ENCODE peak calls at places on chromosomes 5 and 9, in five cellular contexts. One of them, this sample, is unnamed.

GRCh38 chr5:104951829-104952228 is 1389.2 kb upstream of the NUDT12 start:
- DNase-seq in cardiac fibroblast: no peak
- DNase-seq in WTC11: no peak
- DNase-seq in left ventricle myocardium inferior: no peak
- DNase-seq in heart left ventricle: no peak
- DNase-seq in this sample: no peak

GRCh38 chr9:90245661-90246060 is 397.0 kb downstream of the DIRAS2 start:
- DNase-seq in cardiac fibroblast: no peak
- DNase-seq in WTC11: no peak
- DNase-seq in left ventricle myocardium inferior: no peak
- DNase-seq in heart left ventricle: no peak
- DNase-seq in this sample: no peak

GRCh38 chr9:18638448-18639249 is 164.7 kb downstream of the ADAMTSL1 start:
- DNase-seq in cardiac fibroblast: peak
- DNase-seq in WTC11: no peak
- DNase-seq in left ventricle myocardium inferior: no peak
- DNase-seq in heart left ventricle: no peak
- DNase-seq in this sample: no peak

GRCh38 chr9:126893079-126893478 is 21.5 kb upstream of the RALGPS1 start:
- DNase-seq in cardiac fibroblast: no peak
- DNase-seq in WTC11: no peak
- DNase-seq in left ventricle myocardium inferior: no peak
- DNase-seq in heart left ventricle: no peak
- DNase-seq in this sample: no peak

GRCh38 chr9:94741856-94742255 is 15.4 kb downstream of the AOPEP start:
- DNase-seq in cardiac fibroblast: no peak
- DNase-seq in WTC11: no peak
- DNase-seq in left ventricle myocardium inferior: no peak
- DNase-seq in heart left ventricle: no peak
- DNase-seq in this sample: no peak

GRCh38 chr5:42985129-42986037 is 54.7 kb downstream of the ANXA2R start:
- DNase-seq in cardiac fibroblast: peak
- DNase-seq in WTC11: no peak
- DNase-seq in left ventricle myocardium inferior: no peak
- DNase-seq in heart left ventricle: no peak
- DNase-seq in this sample: no peak

GRCh38 chr5:131396882-131397281 is 133.0 kb downstream of the CDC42SE2 start:
- DNase-seq in cardiac fibroblast: no peak
- DNase-seq in WTC11: no peak
- DNase-seq in left ventricle myocardium inferior: no peak
- DNase-seq in heart left ventricle: no peak
- DNase-seq in this sample: no peak

GRCh38 chr9:116381350-116381749 is 227.8 kb downstream of the PAPPA start:
- DNase-seq in cardiac fibroblast: peak
- DNase-seq in WTC11: no peak
- DNase-seq in left ventricle myocardium inferior: no peak
- DNase-seq in heart left ventricle: no peak
- DNase-seq in this sample: no peak

GRCh38 chr9:88567870-88568269 is 32.9 kb downstream of the NXNL2 start:
- DNase-seq in cardiac fibroblast: no peak
- DNase-seq in WTC11: no peak
- DNase-seq in left ventricle myocardium inferior: no peak
- DNase-seq in heart left ventricle: no peak
- DNase-seq in this sample: peak

GRCh38 chr9:25003686-25004085 is 458.0 kb upstream of the IZUMO3 start:
- DNase-seq in cardiac fibroblast: no peak
- DNase-seq in WTC11: peak
- DNase-seq in left ventricle myocardium inferior: no peak
- DNase-seq in heart left ventricle: no peak
- DNase-seq in this sample: no peak

GRCh38 chr9:130053504-130054427 is at the start of gene GPR107:
- DNase-seq in cardiac fibroblast: peak
- DNase-seq in WTC11: peak
- DNase-seq in left ventricle myocardium inferior: peak
- DNase-seq in heart left ventricle: peak
- DNase-seq in this sample: peak

GRCh38 chr9:114619205-114619758 is 8.2 kb downstream of the TMEM268 start:
- DNase-seq in cardiac fibroblast: no peak
- DNase-seq in WTC11: no peak
- DNase-seq in left ventricle myocardium inferior: no peak
- DNase-seq in heart left ventricle: no peak
- DNase-seq in this sample: peak

GRCh38 chr9:69867081-69867814 is 46.6 kb downstream of the CFAP95 start:
- DNase-seq in cardiac fibroblast: peak
- DNase-seq in WTC11: no peak
- DNase-seq in left ventricle myocardium inferior: no peak
- DNase-seq in heart left ventricle: no peak
- DNase-seq in this sample: no peak

GRCh38 chr5:155004138-155004744 is 9.3 kb upstream of the KIF4B start:
- DNase-seq in cardiac fibroblast: peak
- DNase-seq in WTC11: peak
- DNase-seq in left ventricle myocardium inferior: no peak
- DNase-seq in heart left ventricle: no peak
- DNase-seq in this sample: peak

GRCh38 chr5:37002176-37002751 is 125.7 kb downstream of the NIPBL start:
- DNase-seq in cardiac fibroblast: no peak
- DNase-seq in WTC11: no peak
- DNase-seq in left ventricle myocardium inferior: no peak
- DNase-seq in heart left ventricle: no peak
- DNase-seq in this sample: no peak

GRCh38 chr5:37005252-37005651 is 128.7 kb downstream of the NIPBL start:
- DNase-seq in cardiac fibroblast: peak
- DNase-seq in WTC11: no peak
- DNase-seq in left ventricle myocardium inferior: no peak
- DNase-seq in heart left ventricle: no peak
- DNase-seq in this sample: no peak

DNA sequence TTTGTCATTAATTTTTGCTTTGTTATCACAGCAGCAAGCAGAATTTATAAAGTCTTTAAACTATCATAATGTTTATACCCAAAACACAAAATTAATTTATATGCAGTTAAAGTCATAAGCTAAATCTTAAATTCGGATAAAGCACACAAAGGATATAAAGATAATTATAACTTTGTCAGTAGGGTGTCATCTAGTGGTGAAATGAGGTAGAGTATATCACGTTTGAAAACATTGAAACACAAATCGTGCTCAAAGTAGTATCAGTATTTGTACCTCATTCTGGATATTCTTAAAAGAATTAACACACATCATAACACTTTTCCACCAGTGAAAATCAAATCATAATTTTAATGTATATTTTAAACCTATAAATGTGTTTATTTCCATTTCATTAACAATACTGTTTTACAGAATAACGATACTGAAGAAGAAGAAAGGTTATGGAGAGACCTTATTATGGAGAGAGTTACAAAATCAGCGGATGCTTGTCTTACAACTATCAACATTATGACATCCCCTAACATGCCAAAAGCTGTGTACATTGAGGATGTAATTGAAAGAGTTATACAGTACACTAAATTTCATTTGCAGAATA is 129.5 kb downstream of the NIPBL start:
- DNase-seq in cardiac fibroblast: peak
- DNase-seq in WTC11: no peak
- DNase-seq in left ventricle myocardium inferior: no peak
- DNase-seq in heart left ventricle: no peak
- DNase-seq in this sample: peak
- TF ChIP-seq CTCF in cardiac fibroblast: peak
- TF ChIP-seq CTCF in WTC11: no peak
- TF ChIP-seq CTCF in left ventricle myocardium inferior: peak
- TF ChIP-seq CTCF in heart left ventricle: peak
- TF ChIP-seq CTCF in this sample: peak

DNA sequence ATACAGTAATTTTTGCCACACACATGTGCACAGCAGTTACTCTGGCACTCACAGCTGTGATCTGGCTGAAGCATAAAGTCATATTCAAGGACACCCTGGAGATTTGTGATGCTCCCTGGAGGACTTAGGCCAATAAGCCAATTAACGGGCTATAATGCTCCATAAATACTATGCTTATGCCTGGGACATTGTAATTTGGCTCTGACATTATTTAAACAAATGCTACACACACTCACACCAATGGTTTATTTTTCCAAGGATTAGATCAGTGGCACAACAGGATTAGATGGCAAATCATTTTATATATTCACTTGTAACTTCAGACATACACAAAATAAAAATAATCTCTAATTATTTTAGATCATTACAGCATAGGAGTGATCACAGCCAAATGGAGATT is 111.2 kb downstream of the LMNB1 start:
- DNase-seq in cardiac fibroblast: no peak
- DNase-seq in WTC11: no peak
- DNase-seq in left ventricle myocardium inferior: no peak
- DNase-seq in heart left ventricle: no peak
- DNase-seq in this sample: no peak
- TF ChIP-seq CTCF in cardiac fibroblast: no peak
- TF ChIP-seq CTCF in WTC11: no peak
- TF ChIP-seq CTCF in left ventricle myocardium inferior: no peak
- TF ChIP-seq CTCF in heart left ventricle: no peak
- TF ChIP-seq CTCF in this sample: no peak

GRCh38 chr5:10220253-10220652 is 29.4 kb downstream of the ATPSCKMT start:
- DNase-seq in cardiac fibroblast: no peak
- DNase-seq in WTC11: peak
- DNase-seq in left ventricle myocardium inferior: no peak
- DNase-seq in heart left ventricle: no peak
- DNase-seq in this sample: no peak
- TF ChIP-seq CTCF in cardiac fibroblast: no peak
- TF ChIP-seq CTCF in WTC11: no peak
- TF ChIP-seq CTCF in left ventricle myocardium inferior: peak
- TF ChIP-seq CTCF in heart left ventricle: no peak
- TF ChIP-seq CTCF in this sample: no peak

GRCh38 chr9:124456341-124457078 is 6.3 kb downstream of the ADGRD2 start:
- DNase-seq in cardiac fibroblast: no peak
- DNase-seq in WTC11: no peak
- DNase-seq in left ventricle myocardium inferior: no peak
- DNase-seq in heart left ventricle: no peak
- DNase-seq in this sample: no peak

GRCh38 chr9:124455820-124456219 is 5.6 kb downstream of the ADGRD2 start:
- DNase-seq in cardiac fibroblast: no peak
- DNase-seq in WTC11: no peak
- DNase-seq in left ventricle myocardium inferior: no peak
- DNase-seq in heart left ventricle: no peak
- DNase-seq in this sample: no peak

GRCh38 chr9:124454296-124454695 is 4.0 kb downstream of the ADGRD2 start:
- DNase-seq in cardiac fibroblast: no peak
- DNase-seq in WTC11: no peak
- DNase-seq in left ventricle myocardium inferior: no peak
- DNase-seq in heart left ventricle: no peak
- DNase-seq in this sample: no peak

GRCh38 chr9:124453586-124454191 is 3.4 kb downstream of the ADGRD2 start:
- DNase-seq in cardiac fibroblast: no peak
- DNase-seq in WTC11: peak
- DNase-seq in left ventricle myocardium inferior: no peak
- DNase-seq in heart left ventricle: no peak
- DNase-seq in this sample: no peak

GRCh38 chr9:124454791-124455443 is 4.7 kb downstream of the ADGRD2 start:
- DNase-seq in cardiac fibroblast: no peak
- DNase-seq in WTC11: no peak
- DNase-seq in left ventricle myocardium inferior: no peak
- DNase-seq in heart left ventricle: no peak
- DNase-seq in this sample: no peak
- TF ChIP-seq CTCF in cardiac fibroblast: no peak
- TF ChIP-seq CTCF in WTC11: no peak
- TF ChIP-seq CTCF in left ventricle myocardium inferior: no peak
- TF ChIP-seq CTCF in heart left ventricle: no peak
- TF ChIP-seq CTCF in this sample: no peak

DNA sequence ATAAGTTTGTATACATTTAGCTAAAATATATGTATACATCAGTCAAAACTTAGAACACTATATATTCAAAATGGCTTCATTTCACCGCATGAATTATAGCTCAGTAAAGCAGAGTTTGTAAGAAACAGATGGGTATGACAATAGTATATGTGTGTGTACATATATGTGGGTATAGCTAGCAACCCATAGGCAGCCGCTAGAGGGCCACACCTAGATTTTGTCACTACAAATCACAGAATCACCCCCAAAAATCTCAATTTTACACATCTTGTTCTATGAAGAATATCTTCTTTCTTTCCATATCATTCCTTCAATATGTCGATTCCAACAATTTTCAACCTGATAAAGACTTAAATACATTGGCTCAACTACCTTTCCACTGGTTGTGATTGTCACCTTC is 357.8 kb upstream of the CCNG1 start:
- DNase-seq in cardiac fibroblast: no peak
- DNase-seq in WTC11: peak
- DNase-seq in left ventricle myocardium inferior: no peak
- DNase-seq in heart left ventricle: no peak
- DNase-seq in this sample: no peak
- TF ChIP-seq CTCF in cardiac fibroblast: peak
- TF ChIP-seq CTCF in WTC11: peak
- TF ChIP-seq CTCF in left ventricle myocardium inferior: no peak
- TF ChIP-seq CTCF in heart left ventricle: no peak
- TF ChIP-seq CTCF in this sample: peak

GRCh38 chr5:65840071-65840470 is 86.3 kb upstream of the ERBIN start:
- DNase-seq in cardiac fibroblast: no peak
- DNase-seq in WTC11: no peak
- DNase-seq in left ventricle myocardium inferior: no peak
- DNase-seq in heart left ventricle: no peak
- DNase-seq in this sample: no peak
- TF ChIP-seq CTCF in cardiac fibroblast: no peak
- TF ChIP-seq CTCF in WTC11: no peak
- TF ChIP-seq CTCF in left ventricle myocardium inferior: no peak
- TF ChIP-seq CTCF in heart left ventricle: no peak
- TF ChIP-seq CTCF in this sample: no peak

GRCh38 chr5:95283761-95284511 is 958 bp downstream of the MCTP1 start:
- DNase-seq in cardiac fibroblast: peak
- DNase-seq in WTC11: peak
- DNase-seq in left ventricle myocardium inferior: no peak
- DNase-seq in heart left ventricle: no peak
- DNase-seq in this sample: peak
- TF ChIP-seq CTCF in cardiac fibroblast: peak
- TF ChIP-seq CTCF in WTC11: no peak
- TF ChIP-seq CTCF in left ventricle myocardium inferior: peak
- TF ChIP-seq CTCF in heart left ventricle: peak
- TF ChIP-seq CTCF in this sample: peak

DNA sequence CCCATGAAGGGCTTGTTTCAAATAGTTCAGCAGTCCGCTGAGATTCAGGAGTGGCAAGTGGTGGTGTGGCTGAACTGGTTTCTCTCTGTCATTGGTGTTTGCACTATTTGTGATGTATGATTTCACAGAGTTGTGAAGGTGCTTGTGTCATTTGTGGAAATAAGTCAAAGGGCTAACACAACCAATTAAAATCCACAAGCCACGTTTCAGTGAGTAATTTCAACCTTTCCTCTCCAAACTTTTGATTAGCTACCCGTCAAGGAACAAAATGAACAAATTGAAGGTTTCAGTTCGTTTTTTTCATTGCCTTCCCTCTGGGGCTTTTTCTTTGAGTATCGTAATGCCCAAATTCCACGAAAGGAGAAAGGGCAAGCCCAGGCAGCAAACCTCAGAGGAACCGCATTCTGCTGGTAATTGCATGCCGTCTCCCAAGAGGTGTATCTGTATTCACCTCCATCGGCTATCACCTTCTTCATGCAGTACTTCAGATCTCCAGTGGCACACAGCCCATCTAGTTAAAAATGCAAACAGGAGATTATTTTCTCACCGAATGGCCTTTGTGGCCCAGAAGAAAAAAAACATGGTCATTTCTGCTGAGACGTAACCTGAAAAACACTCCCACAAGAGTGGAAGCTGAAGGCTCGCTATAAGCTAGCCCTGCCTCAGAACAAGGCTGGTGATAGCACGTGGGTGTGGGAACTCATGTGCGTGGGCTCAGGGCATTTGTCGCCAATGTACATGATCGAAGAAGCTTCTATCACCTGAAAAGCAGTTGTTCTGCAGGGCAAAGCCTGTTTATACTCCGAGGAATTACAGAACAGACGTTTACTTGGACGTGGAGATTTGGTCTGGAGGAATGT is 197.1 kb downstream of the NR3C1 start:
- DNase-seq in cardiac fibroblast: no peak
- DNase-seq in WTC11: no peak
- DNase-seq in left ventricle myocardium inferior: no peak
- DNase-seq in heart left ventricle: no peak
- DNase-seq in this sample: no peak
- TF ChIP-seq CTCF in cardiac fibroblast: no peak
- TF ChIP-seq CTCF in WTC11: no peak
- TF ChIP-seq CTCF in left ventricle myocardium inferior: no peak
- TF ChIP-seq CTCF in heart left ventricle: no peak
- TF ChIP-seq CTCF in this sample: no peak